ENCODE peak calls at places on chromosomes 11 and 22, in nine cellular contexts. D is stimulated activated CD4-positive, alpha-beta T cell treated with anti-CD3 and anti-CD28 coated beads, TNF-alpha, amount 100 ng/mL, for 24 hours; T is ovary; H is adipocyte; S is NCI-H1105; K is SW480; G is stimulated activated CD8-positive, alpha-beta memory T cell treated with anti-CD3 and anti-CD28 coated beads, Interleukin-15, amount 100 ng/mL, for 1 hour; F is activated CD8-positive, alpha-beta T cell treated with anti-CD3 and anti-CD28 coated beads for 36 hours; J is foreskin melanocyte. X is an unnamed sample.

GRCh38 chr11:78419327-78419726 is 1.7 kb upstream of the GAB2 start:
- DNase-seq in S (no peak), T (peak; percentile 68), G (no peak), J (no peak), D (no peak), K (no peak), H (peak; percentile 95), F (no peak), X (no peak)

GRCh38 chr22:27113211-27114030 is 456.0 kb downstream of the MIAT start:
- DNase-seq in J (peak; percentile 99), H (peak; percentile 90), G (no peak), K (peak; percentile 89), D (no peak), T (no peak), S (no peak), F (peak; percentile 9), X (peak; percentile 87)

GRCh38 chr11:121416909-121417567 is 35.1 kb upstream of the SORL1 start:
- DNase-seq in K (peak; percentile 56), J (peak; percentile 31), T (peak; percentile 77), D (no peak), G (no peak), F (peak; percentile 80), S (peak; percentile 10), H (peak; percentile 81), X (peak; percentile 64)

GRCh38 chr22:17264321-17265052 is 45.3 kb upstream of the ADA2 start:
- DNase-seq in T (peak; percentile 40), J (no peak), D (no peak), H (peak; percentile 15), F (no peak), K (no peak), G (no peak), S (no peak), X (no peak)

GRCh38 chr22:20514658-20515406 is 7.4 kb downstream of the MED15 start:
- DNase-seq in T (no peak), S (no peak), F (no peak), G (no peak), K (no peak), J (peak; percentile 69), D (no peak), H (peak; percentile 91), X (no peak)

GRCh38 chr11:85653048-85653447 is 5.3 kb downstream of the TMEM126A start:
- DNase-seq in J (no peak), K (no peak), G (no peak), H (no peak), S (no peak), D (no peak), F (no peak), T (no peak), X (no peak)

GRCh38 chr22:37638351-37639069 is 959 bp upstream of the SH3BP1 start:
- DNase-seq in G (no peak), H (no peak), T (no peak), J (no peak), F (peak; percentile 57), S (no peak), K (peak; percentile 75), D (no peak), X (no peak)

GRCh38 chr11:100978442-100978841 is 151.2 kb downstream of the PGR start:
- DNase-seq in S (no peak), H (no peak), J (no peak), G (no peak), K (no peak), D (no peak), F (no peak), T (no peak), X (no peak)

GRCh38 chr22:44671742-44672141 is 30.3 kb upstream of the PRR5 start:
- DNase-seq in F (peak; percentile 64), H (peak; percentile 57), K (peak; percentile 40), G (no peak), J (no peak), S (no peak), D (no peak), T (no peak), X (no peak)

GRCh38 chr11:92225563-92226308 is 1.1 kb downstream of the FAT3 start:
- DNase-seq in K (no peak), D (no peak), F (no peak), J (no peak), S (peak; percentile 43), G (no peak), T (no peak), H (peak; percentile 5), X (peak; percentile 10)

GRCh38 chr11:94400075-94400838 is 962 bp downstream of the GPR83 start:
- DNase-seq in G (no peak), K (no peak), T (no peak), S (peak; percentile 8), F (no peak), H (no peak), J (no peak), D (no peak), X (no peak)

GRCh38 chr11:115653926-115654325 is 149.7 kb upstream of the CADM1 start:
- DNase-seq in T (no peak), G (no peak), F (no peak), S (no peak), K (no peak), D (no peak), H (no peak), J (no peak), X (no peak)

GRCh38 chr11:61611309-61611708 is 30.4 kb upstream of the SYT7 start:
- DNase-seq in G (no peak), H (no peak), D (no peak), T (no peak), F (no peak), J (no peak), S (no peak), K (no peak), X (no peak)

GRCh38 chr11:101034076-101034475 is 95.5 kb downstream of the PGR start:
- DNase-seq in S (no peak), G (no peak), T (peak; percentile 86), K (no peak), J (no peak), F (no peak), H (no peak), D (no peak), X (no peak)

X was measured in Calu3.